ENCODE peak calls at places on chromosome 21, in five cellular contexts. E is fibroblast of pulmonary artery, C is fibroblast of mammary gland, S is dorsolateral prefrontal cortex, K is OCI-LY7. U is an unnamed sample.

GRCh38 chr21:24025101-24025500 is 1582.2 kb downstream of the MRPL39 start:
- DNase-seq in K (no peak), C (no peak), E (no peak), S (no peak), U (no peak)

GRCh38 chr21:29538115-29538514 is 239.4 kb downstream of the BACH1 start:
- DNase-seq in S (no peak), C (peak), E (peak), K (no peak), U (peak)

GRCh38 chr21:38985423-38986378 is 180.0 kb downstream of the ETS2 start:
- DNase-seq in K (no peak), C (peak), S (no peak), E (peak), U (peak)

GRCh38 chr21:38990424-38990794 is 184.7 kb downstream of the ETS2 start:
- DNase-seq in C (no peak), S (no peak), E (no peak), K (no peak), U (no peak)

GRCh38 chr21:41768371-41769042 is 1.7 kb upstream of the RIPK4 start:
- DNase-seq in E (peak), K (peak), S (no peak), C (peak), U (peak)

GRCh38 chr21:40752125-40752524 is 94.8 kb downstream of the DSCAM start:
- DNase-seq in S (no peak), E (no peak), C (no peak), K (no peak), U (no peak)

GRCh38 chr21:34962586-34963222 is 86.4 kb downstream of the RUNX1 start:
- DNase-seq in S (no peak), C (no peak), E (no peak), K (no peak), U (peak)

GRCh38 chr21:35525443-35525842 is 476.3 kb upstream of the RUNX1 start:
- DNase-seq in K (peak), C (peak), S (no peak), E (no peak), U (no peak)

GRCh38 chr21:38323721-38324591 is 67.2 kb downstream of the KCNJ15 start:
- DNase-seq in C (peak), K (no peak), S (no peak), E (peak), U (peak)

GRCh38 chr21:27831821-27832569 is 865.1 kb upstream of the ADAMTS5 start:
- DNase-seq in S (no peak), E (peak), C (peak), K (no peak), U (peak)

GRCh38 chr21:28235169-28235892 is 757.3 kb downstream of the LTN1 start:
- DNase-seq in S (no peak), K (no peak), E (peak), C (no peak), U (peak)

GRCh38 chr21:26385721-26386120 is 187.4 kb downstream of the CYYR1 start:
- DNase-seq in K (no peak), C (peak), S (no peak), E (peak), U (no peak)

GRCh38 chr21:38420140-38420539 is 78.1 kb downstream of the ERG start:
- DNase-seq in C (peak), S (no peak), K (no peak), E (no peak), U (no peak)

GRCh38 chr21:41695513-41695912 is 71.3 kb downstream of the RIPK4 start:
- DNase-seq in E (no peak), K (no peak), S (no peak), C (no peak), U (no peak)

GRCh38 chr21:18424250-18424649 is 20.7 kb upstream of the TMPRSS15 start:
- DNase-seq in S (no peak), C (no peak), K (no peak), E (no peak), U (no peak)

GRCh38 chr21:41135715-41136114 is 32.2 kb upstream of the BACE2 start:
- DNase-seq in C (no peak), S (no peak), E (no peak), K (no peak), U (no peak)

GRCh38 chr21:41902946-41903345 is 23.8 kb upstream of the PRDM15 start:
- DNase-seq in K (no peak), E (no peak), C (no peak), S (no peak), U (no peak)

GRCh38 chr21:22201669-22202068 is 1203.5 kb downstream of the NCAM2 start:
- DNase-seq in S (no peak), E (no peak), C (no peak), K (no peak), U (no peak)

GRCh38 chr21:34722684-34723300 is 54.0 kb downstream of the CLIC6 start:
- DNase-seq in C (no peak), K (peak), S (no peak), E (no peak), U (no peak)

GRCh38 chr21:41726970-41727783 is 39.7 kb downstream of the RIPK4 start:
- DNase-seq in E (peak), C (peak), K (no peak), S (no peak), U (peak)

GRCh38 chr21:42337830-42338729 is 12.7 kb downstream of the TFF2 start:
- DNase-seq in E (peak), S (peak), C (peak), K (peak), U (peak)

GRCh38 chr21:29288239-29288638 is 10.5 kb upstream of the BACH1 start:
- DNase-seq in S (no peak), C (no peak), K (no peak), E (no peak), U (no peak)

GRCh38 chr21:38221594-38221993 is 35.2 kb upstream of the KCNJ15 start:
- DNase-seq in K (no peak), C (peak), S (no peak), E (peak), U (no peak)

GRCh38 chr21:42079939-42080787 is 9.0 kb downstream of the UMODL1 start:
- DNase-seq in S (no peak), E (peak), C (peak), K (no peak), U (peak)

GRCh38 chr21:42112857-42113256 is 41.7 kb downstream of the UMODL1 start:
- DNase-seq in C (peak), K (no peak), S (no peak), E (peak), U (peak)

GRCh38 chr21:33974513-33975468 is 59.2 kb upstream of the ATP5PO start:
- DNase-seq in C (no peak), S (no peak), E (no peak), K (no peak), U (no peak)

GRCh38 chr21:43352568-43353281 is 74.2 kb downstream of the SIK1 start:
- DNase-seq in S (no peak), C (peak), K (peak), E (peak), U (peak)

GRCh38 chr21:34337741-34338140 is 26.1 kb upstream of the KCNE2 start:
- DNase-seq in E (no peak), K (no peak), S (no peak), C (no peak), U (peak)

GRCh38 chr21:41663805-41664788 is 102.8 kb downstream of the RIPK4 start:
- DNase-seq in E (peak), K (no peak), S (no peak), C (peak), U (peak)

GRCh38 chr21:43192501-43193081 is 23.8 kb downstream of the CRYAA start:
- DNase-seq in S (peak), K (no peak), C (no peak), E (no peak), U (no peak)

GRCh38 chr21:17931080-17931479 is 111.9 kb upstream of the C21orf91 start:
- DNase-seq in C (no peak), E (no peak), S (no peak), K (peak), U (peak)

GRCh38 chr21:41933259-41934079 is 20.3 kb downstream of the C2CD2 start:
- DNase-seq in C (peak), E (peak), K (no peak), S (no peak), U (peak)

GRCh38 chr21:34845521-34846213 is 176.9 kb downstream of the CLIC6 start:
- DNase-seq in K (peak), C (peak), E (peak), S (no peak), U (peak)

GRCh38 chr21:46626536-46627302 is 8.8 kb upstream of the PRMT2 start:
- DNase-seq in E (no peak), C (no peak), K (no peak), S (no peak), U (no peak)

GRCh38 chr21:42151148-42152074 is 67.5 kb upstream of the ABCG1 start:
- DNase-seq in C (no peak), S (no peak), E (no peak), K (no peak), U (no peak)

GRCh38 chr21:42157606-42158310 is 61.2 kb upstream of the ABCG1 start:
- DNase-seq in S (peak), K (no peak), E (no peak), C (no peak), U (no peak)

GRCh38 chr21:34819357-34819999 is 150.7 kb downstream of the CLIC6 start:
- DNase-seq in E (no peak), C (no peak), S (no peak), K (no peak), U (no peak)

GRCh38 chr21:27268290-27268689 is 301.4 kb upstream of the ADAMTS5 start:
- DNase-seq in K (no peak), S (no peak), E (peak), C (peak), U (peak)

GRCh38 chr21:38325761-38326420 is 69.1 kb downstream of the KCNJ15 start:
- DNase-seq in S (no peak), K (no peak), C (no peak), E (no peak), U (no peak)

GRCh38 chr21:29812947-29813346 is 126.8 kb downstream of the GRIK1 start:
- DNase-seq in S (no peak), E (no peak), K (no peak), C (no peak), U (no peak)

GRCh38 chr21:45343891-45344290 is 56.2 kb upstream of the POFUT2 start:
- DNase-seq in E (no peak), C (no peak), S (no peak), K (no peak), U (no peak)

GRCh38 chr21:45341261-45341660 is 53.6 kb upstream of the POFUT2 start:
- DNase-seq in K (no peak), C (no peak), E (no peak), S (no peak), U (no peak)

GRCh38 chr21:45339430-45340405 is 52.0 kb upstream of the POFUT2 start:
- DNase-seq in E (peak), K (no peak), C (no peak), S (no peak), U (no peak)

GRCh38 chr21:45340515-45340914 is 52.8 kb upstream of the POFUT2 start:
- DNase-seq in S (no peak), K (no peak), E (no peak), C (no peak), U (no peak)

GRCh38 chr21:45341779-45342178 is 54.1 kb upstream of the POFUT2 start:
- DNase-seq in E (peak), S (no peak), C (no peak), K (no peak), U (peak)
- TF ChIP-seq CTCF in E (no peak), S (no peak), C (no peak), K (no peak), U (no peak)

DNA sequence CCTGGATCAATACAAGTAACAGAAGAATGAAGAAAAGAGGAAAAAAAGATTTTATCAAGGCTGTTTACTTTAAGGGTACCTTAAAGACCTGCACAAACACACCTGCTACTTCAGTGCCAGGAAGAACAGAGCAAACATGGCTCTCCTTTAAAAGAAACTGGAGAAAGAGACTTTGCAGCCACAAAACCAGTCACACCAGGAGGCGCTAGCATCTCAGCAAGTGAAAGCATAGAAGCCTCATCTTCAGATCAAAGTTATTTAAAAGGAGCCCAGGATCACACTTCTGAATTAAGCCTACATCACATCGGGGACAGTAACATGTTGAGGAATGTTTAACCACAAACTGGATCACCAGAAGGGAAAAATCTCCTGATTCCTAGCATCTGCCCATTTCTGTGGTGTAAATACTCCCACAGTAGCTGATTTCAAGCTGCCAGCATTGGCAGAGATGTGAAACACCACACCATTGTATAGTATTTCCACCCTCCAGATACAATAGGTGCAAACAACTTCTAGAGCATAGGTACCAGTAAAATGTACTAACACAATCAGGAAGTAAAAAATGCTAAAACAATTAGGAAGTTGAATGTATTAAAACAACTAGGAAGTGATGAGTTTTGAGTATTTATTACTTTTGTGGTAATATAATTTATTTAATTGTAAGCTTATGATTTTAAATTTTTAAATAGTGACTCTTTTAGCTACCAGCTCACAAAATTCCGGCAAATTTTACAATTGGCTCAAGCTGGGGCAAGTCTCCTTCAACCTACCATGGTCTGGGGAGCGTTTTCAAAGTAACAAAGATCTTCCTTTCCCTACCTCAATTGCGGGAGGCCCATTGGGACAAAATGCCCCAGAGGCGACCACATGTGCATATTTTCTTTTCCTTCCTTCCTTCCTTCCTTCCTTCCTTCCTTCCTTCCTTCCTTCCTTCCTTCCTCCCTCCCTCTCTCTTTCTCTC is 105.3 kb upstream of the CLDN14 start:
- DNase-seq in S (no peak), E (no peak), C (no peak), K (peak), U (peak)
- TF ChIP-seq CTCF in S (no peak), E (no peak), C (no peak), K (peak), U (peak)

DNA sequence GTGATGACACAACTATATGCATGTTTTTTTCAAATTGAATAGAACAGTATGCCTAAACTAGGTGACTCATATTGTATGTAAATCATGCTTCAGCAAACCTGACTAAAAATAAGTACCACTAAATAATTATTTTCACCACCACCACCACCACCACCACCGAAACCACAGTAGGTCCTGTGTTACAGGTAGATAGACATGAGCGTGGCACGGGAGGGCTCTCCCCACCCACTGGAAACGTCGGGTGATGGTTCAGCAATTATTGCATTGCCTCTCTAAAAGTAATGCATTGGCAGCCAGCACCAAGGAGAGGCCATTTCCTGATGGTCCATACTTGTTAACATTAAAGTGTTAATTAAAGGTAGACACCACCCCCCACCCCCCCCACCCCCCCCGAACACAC is 297.0 kb upstream of the NCAM2 start:
- DNase-seq in C (no peak), E (no peak), K (no peak), S (no peak), U (no peak)
- TF ChIP-seq CTCF in C (no peak), E (no peak), K (no peak), S (no peak), U (no peak)

DNA sequence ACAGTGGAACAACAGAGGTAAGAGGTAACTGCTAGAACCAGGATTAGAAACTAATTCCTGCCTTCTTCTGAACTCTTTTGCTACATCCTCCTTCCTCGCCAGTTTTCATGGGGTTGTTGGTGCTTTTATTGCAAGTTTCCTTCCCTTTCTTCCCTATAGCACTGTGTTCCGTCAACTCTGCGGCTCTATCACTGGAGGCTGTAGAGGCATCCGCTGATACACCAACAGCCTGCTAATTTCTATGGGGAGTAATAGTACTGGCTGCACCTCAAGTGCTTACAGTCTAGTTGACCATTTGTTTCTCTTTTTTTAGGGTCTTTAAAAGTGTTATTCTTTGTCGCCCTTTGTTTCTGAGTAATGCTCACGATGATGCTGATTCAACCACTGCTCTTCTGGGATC is 781 bp downstream of the MIS18A start:
- DNase-seq in E (no peak), C (peak), K (peak), S (no peak), U (peak)
- TF ChIP-seq CTCF in E (no peak), C (no peak), K (no peak), S (no peak), U (no peak)

GRCh38 chr21:16454371-16454770 is 724.6 kb downstream of the USP25 start:
- DNase-seq in C (peak), S (no peak), K (no peak), E (peak), U (peak)
- TF ChIP-seq CTCF in C (peak), S (peak), K (no peak), E (peak), U (peak)

U was measured in choroid plexus epithelial cell.